ENCODE peak calls at places on chromosomes 7 and 10, in six cellular contexts. V, H, Y, F, B and K are unnamed samples.

GRCh38 chr7:81499262-81500116 is 270.4 kb downstream of the HGF start:
- DNase-seq in V (no peak), H (no peak), Y (peak), F (peak), B (no peak), K (no peak)

GRCh38 chr7:70006411-70006920 is 408.2 kb downstream of the AUTS2 start:
- DNase-seq in V (no peak), H (no peak), Y (no peak), F (no peak), B (no peak), K (no peak)

GRCh38 chr7:2537981-2538851 is 17.1 kb downstream of the BRAT1 start:
- DNase-seq in V (no peak), H (no peak), Y (no peak), F (no peak), B (no peak), K (no peak)

GRCh38 chr10:77578583-77579227 is 58.9 kb downstream of the KCNMA1 start:
- DNase-seq in V (peak), H (no peak), Y (peak), F (no peak), B (no peak), K (no peak)

GRCh38 chr7:577278-577665 is 57.6 kb upstream of the PDGFA start:
- DNase-seq in V (no peak), H (no peak), Y (no peak), F (no peak), B (no peak), K (no peak)

GRCh38 chr10:49115015-49115795 is at the start of gene VSTM4:
- DNase-seq in V (no peak), H (no peak), Y (no peak), F (peak), B (no peak), K (peak)

GRCh38 chr10:47354162-47354561 is 6.0 kb downstream of the RBP3 start:
- DNase-seq in V (no peak), H (no peak), Y (no peak), F (no peak), B (no peak), K (no peak)

GRCh38 chr10:69318997-69319727 is 40.9 kb downstream of the HK1 start:
- DNase-seq in V (peak), H (peak), Y (peak), F (peak), B (peak), K (peak)

GRCh38 chr7:88637795-88638194 is 121.7 kb upstream of the ZNF804B start:
- DNase-seq in V (no peak), H (no peak), Y (no peak), F (no peak), B (no peak), K (no peak)

GRCh38 chr7:13980474-13980873 is 9.0 kb downstream of the ETV1 start:
- DNase-seq in V (no peak), H (no peak), Y (no peak), F (no peak), B (no peak), K (no peak)

GRCh38 chr7:27160147-27160545 is 3.7 kb upstream of the HOXA7 start:
- DNase-seq in V (no peak), H (no peak), Y (no peak), F (no peak), B (no peak), K (peak)

GRCh38 chr10:22463255-22463654 is 118.0 kb downstream of the SPAG6 start:
- DNase-seq in V (no peak), H (no peak), Y (no peak), F (no peak), B (no peak), K (no peak)

GRCh38 chr10:29949411-29950011 is 109.9 kb downstream of the JCAD start:
- DNase-seq in V (no peak), H (no peak), Y (peak), F (no peak), B (no peak), K (no peak)